ENCODE peak calls at places on chromosomes 12 and 14, in six cellular contexts. Y is astrocyte, F is mammary epithelial cell, K is OCI-LY7, G is GM23338, B is HepG2. U is an unnamed sample.

GRCh38 chr12:2451025-2451424 is 343.7 kb upstream of the FKBP4 start:
- DNase-seq in F (no peak), G (no peak), K (no peak), Y (peak), B (no peak), U (no peak)

GRCh38 chr12:98955284-98955683 is 310.2 kb downstream of the APAF1 start:
- DNase-seq in F (peak), Y (no peak), G (peak), K (peak), B (peak), U (peak)

GRCh38 chr14:104820669-104821228 is 19.8 kb downstream of the ZBTB42 start:
- DNase-seq in B (peak), F (peak), G (peak), Y (peak), K (no peak), U (peak)

GRCh38 chr12:100741084-100741711 is 53.4 kb upstream of the ANO4 start:
- DNase-seq in K (peak), B (peak), G (peak), Y (no peak), F (peak), U (no peak)

GRCh38 chr14:33938131-33938949 is 12.5 kb downstream of the EGLN3 start:
- DNase-seq in K (no peak), B (peak), G (peak), Y (no peak), F (peak), U (peak)

GRCh38 chr14:21055473-21056117 is 2.0 kb upstream of the RNASE8 start:
- DNase-seq in F (no peak), K (no peak), B (peak), Y (no peak), G (peak), U (no peak)

GRCh38 chr12:10618338-10618987 is 5.1 kb upstream of the MAGOHB start:
- DNase-seq in F (peak), K (no peak), G (no peak), B (no peak), Y (peak), U (no peak)

GRCh38 chr12:122858171-122858570 is 22.9 kb downstream of the HIP1R start:
- DNase-seq in K (no peak), G (no peak), B (no peak), Y (no peak), F (no peak), U (no peak)

GRCh38 chr14:92696356-92696755 is 52.1 kb downstream of the LGMN start:
- DNase-seq in Y (no peak), G (no peak), B (no peak), F (no peak), K (no peak), U (no peak)

GRCh38 chr12:74980510-74980909 is 229.1 kb downstream of the KCNC2 start:
- DNase-seq in Y (no peak), F (no peak), G (no peak), K (no peak), B (no peak), U (no peak)

GRCh38 chr12:66962316-66962715 is 283.4 kb upstream of the GRIP1 start:
- DNase-seq in B (no peak), F (no peak), K (no peak), Y (no peak), G (no peak), U (no peak)

GRCh38 chr14:44404599-44405349 is 102.3 kb downstream of the FSCB start:
- DNase-seq in F (no peak), G (no peak), Y (no peak), B (no peak), K (no peak), U (no peak)

GRCh38 chr12:28998662-28999120 is 150.4 kb upstream of the FAR2 start:
- DNase-seq in K (no peak), B (peak), G (peak), Y (peak), F (peak), U (no peak)

GRCh38 chr14:102126807-102127455 is 12.8 kb upstream of the WDR20 start:
- DNase-seq in K (no peak), G (no peak), F (no peak), B (no peak), Y (no peak), U (no peak)

GRCh38 chr12:22978962-22979361 is 354.0 kb downstream of the ETNK1 start:
- DNase-seq in Y (peak), F (peak), B (no peak), G (no peak), K (no peak), U (no peak)

GRCh38 chr12:14885718-14886201 is at the start of gene MGP:
- DNase-seq in F (peak), G (no peak), K (no peak), Y (peak), B (no peak), U (no peak)

GRCh38 chr12:80116735-80117134 is 17.4 kb downstream of the OTOGL start:
- DNase-seq in B (no peak), F (no peak), G (no peak), Y (no peak), K (no peak), U (no peak)

GRCh38 chr12:80118565-80119337 is 19.4 kb downstream of the OTOGL start:
- DNase-seq in B (no peak), Y (no peak), G (peak), K (no peak), F (no peak), U (no peak)

GRCh38 chr12:80121661-80122060 is 22.3 kb downstream of the OTOGL start:
- DNase-seq in Y (peak), G (no peak), K (no peak), B (no peak), F (no peak), U (no peak)

DNA sequence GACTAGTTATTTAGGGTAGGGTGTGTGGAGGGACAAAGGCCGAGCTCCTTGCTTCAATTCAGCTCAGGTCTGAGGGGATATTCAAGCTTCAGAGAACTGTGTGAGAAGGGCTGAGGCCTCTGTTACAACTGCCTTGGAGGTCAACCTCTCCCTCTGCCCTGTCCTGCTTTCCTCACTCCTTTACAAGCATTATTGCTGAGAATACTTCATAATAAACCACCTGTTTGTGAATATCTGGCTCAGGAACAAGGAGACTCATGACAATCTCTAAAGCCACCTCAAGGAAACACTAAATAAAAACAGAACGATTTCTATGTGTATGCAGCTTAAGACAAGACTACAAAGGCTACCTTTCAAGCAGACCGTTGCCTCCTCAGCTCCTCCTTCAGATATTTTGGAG is 21.7 kb downstream of the OTOGL start:
- DNase-seq in B (no peak), Y (no peak), F (no peak), K (no peak), G (no peak), U (no peak)
- H2AFZ ChIP-seq in B (no peak), Y (no peak), F (no peak), K (no peak), G (no peak), U (peak)

GRCh38 chr14:31717294-31718085 is 156.3 kb downstream of the NUBPL start:
- DNase-seq in G (no peak), Y (no peak), F (peak), B (peak), K (no peak), U (no peak)

GRCh38 chr14:31718985-31719384 is 157.8 kb downstream of the NUBPL start:
- DNase-seq in K (no peak), Y (no peak), B (no peak), G (no peak), F (no peak), U (no peak)

GRCh38 chr14:31716208-31716607 is 155.0 kb downstream of the NUBPL start:
- DNase-seq in B (no peak), G (no peak), K (no peak), Y (no peak), F (no peak), U (no peak)

DNA sequence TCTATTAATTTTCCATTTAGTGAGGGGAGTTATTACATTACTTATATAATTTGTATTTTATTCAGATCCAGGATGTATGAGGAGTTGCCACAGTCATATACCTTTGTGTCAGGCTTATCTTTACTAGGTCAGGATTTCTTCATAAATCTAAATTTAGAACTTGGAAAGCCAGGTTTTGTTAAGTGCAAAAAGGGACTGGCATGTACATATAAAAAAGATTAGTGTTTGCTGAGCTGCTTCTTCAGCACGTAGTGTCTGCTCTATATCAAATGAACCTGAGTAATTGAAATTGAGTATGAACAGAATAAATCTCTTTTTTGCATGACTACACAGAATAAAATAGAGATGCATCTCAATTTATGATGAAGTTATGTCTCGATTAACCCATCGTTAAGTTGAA is 157.4 kb downstream of the NUBPL start:
- DNase-seq in G (no peak), F (no peak), B (no peak), K (no peak), Y (no peak), U (no peak)
- H2AFZ ChIP-seq in G (no peak), F (no peak), B (no peak), K (no peak), Y (no peak), U (no peak)

GRCh38 chr14:89912667-89913211 is 41.8 kb downstream of the EFCAB11 start:
- DNase-seq in G (peak), Y (peak), B (peak), F (peak), K (no peak), U (no peak)

GRCh38 chr14:89908712-89909450 is 45.6 kb downstream of the EFCAB11 start:
- DNase-seq in B (no peak), K (no peak), F (no peak), G (no peak), Y (no peak), U (no peak)

GRCh38 chr14:89909586-89909985 is 44.9 kb downstream of the EFCAB11 start:
- DNase-seq in Y (no peak), F (no peak), B (no peak), K (no peak), G (no peak), U (no peak)

GRCh38 chr14:89911018-89911919 is 43.3 kb downstream of the EFCAB11 start:
- DNase-seq in K (no peak), G (peak), F (no peak), Y (peak), B (peak), U (peak)

GRCh38 chr14:89910706-89911017 is 43.9 kb downstream of the EFCAB11 start:
- DNase-seq in K (no peak), B (no peak), G (no peak), Y (no peak), F (no peak), U (no peak)
- H2AFZ ChIP-seq in K (no peak), B (no peak), G (no peak), Y (no peak), F (no peak), U (no peak)

DNA sequence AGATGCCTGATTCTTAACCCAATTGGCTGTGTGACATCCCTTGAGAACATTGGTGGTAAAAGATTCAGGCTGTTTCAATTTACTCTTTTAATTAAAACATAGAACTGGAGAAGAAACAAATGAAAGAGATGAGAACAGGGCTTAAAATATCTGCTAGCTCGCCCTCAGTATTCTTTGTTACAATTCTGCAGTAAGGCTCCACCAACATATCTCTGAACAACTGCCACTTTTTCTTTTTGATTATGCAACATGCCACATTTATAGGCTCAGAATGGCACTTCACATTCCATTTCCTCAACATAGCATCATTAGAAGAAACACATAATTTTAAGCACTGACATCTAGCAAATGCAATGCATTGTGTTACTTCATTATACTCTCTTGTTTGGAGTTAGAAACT is 1315.2 kb downstream of the LRFN5 start:
- DNase-seq in B (no peak), Y (no peak), K (no peak), G (no peak), F (no peak), U (no peak)
- H2AFZ ChIP-seq in B (no peak), Y (no peak), K (no peak), G (no peak), F (no peak), U (no peak)

GRCh38 chr12:82955020-82955419 is 268.3 kb downstream of the TMTC2 start:
- DNase-seq in B (no peak), G (no peak), Y (no peak), F (no peak), K (no peak), U (no peak)
- H2AFZ ChIP-seq in B (no peak), G (no peak), Y (no peak), F (no peak), K (no peak), U (no peak)

GRCh38 chr12:116642683-116643082 is 83.5 kb downstream of the MAP1LC3B2 start:
- DNase-seq in Y (no peak), K (peak), B (no peak), F (no peak), G (no peak), U (no peak)
- H2AFZ ChIP-seq in Y (no peak), K (peak), B (no peak), F (no peak), G (peak), U (no peak)

GRCh38 chr12:117408161-117408791 is 46.9 kb upstream of the NOS1 start:
- DNase-seq in B (no peak), Y (peak), G (peak), F (no peak), K (no peak), U (peak)
- H2AFZ ChIP-seq in B (no peak), Y (peak), G (peak), F (no peak), K (no peak), U (peak)

GRCh38 chr12:58668233-58668632 is 252.1 kb downstream of the LRIG3 start:
- DNase-seq in B (no peak), G (no peak), F (peak), K (no peak), Y (no peak), U (no peak)
- H2AFZ ChIP-seq in B (no peak), G (no peak), F (peak), K (no peak), Y (peak), U (no peak)

GRCh38 chr14:60090864-60091519 is 731 bp upstream of the PCNX4 start:
- DNase-seq in F (peak), B (no peak), Y (peak), K (peak), G (peak), U (no peak)
- H2AFZ ChIP-seq in F (peak), B (peak), Y (peak), K (peak), G (peak), U (peak)